ENCODE peak calls at places on chromosomes 3 and 15, in nine cellular contexts. Y, U, W, L, F, A, J, S and K are unnamed samples.

GRCh38 chr3:171309906-171310359 is 150.3 kb downstream of the TNIK start:
- DNase-seq in A (no peak), U (peak; percentile 70), W (peak; percentile 75), L (no peak), S (no peak), F (peak; percentile 84), Y (no peak), J (no peak), K (no peak)

GRCh38 chr3:161818106-161818505 is 321.5 kb downstream of the OTOL1 start:
- DNase-seq in A (no peak), L (no peak), Y (no peak), S (no peak), W (no peak), U (no peak), J (no peak), F (no peak), K (no peak)

GRCh38 chr3:17894434-17895060 is 152.1 kb upstream of the TBC1D5 start:
- DNase-seq in A (peak; percentile 51), S (no peak), W (peak; percentile 53), F (peak; percentile 62), J (peak; percentile 76), Y (peak; percentile 2), U (peak; percentile 75), L (peak; percentile 47), K (no peak)

GRCh38 chr15:88646951-88647350 is 8.1 kb downstream of the ISG20 start:
- DNase-seq in J (no peak), S (no peak), W (no peak), L (no peak), A (no peak), U (no peak), F (no peak), Y (no peak), K (no peak)

GRCh38 chr3:5133239-5133638 is 11.1 kb downstream of the ARL8B start:
- DNase-seq in J (no peak), L (no peak), S (no peak), W (no peak), A (no peak), U (no peak), Y (no peak), F (no peak), K (no peak)

GRCh38 chr3:42700366-42701288 is 2.0 kb downstream of the HHATL start:
- DNase-seq in Y (no peak), F (no peak), A (no peak), L (no peak), J (no peak), S (no peak), U (no peak), W (no peak), K (no peak)

GRCh38 chr3:187041362-187042061 is 97.8 kb downstream of the RPL39L start:
- DNase-seq in Y (no peak), U (no peak), F (peak; percentile 9), S (no peak), J (no peak), A (no peak), W (peak; percentile 42), L (no peak), K (no peak)

GRCh38 chr3:45635475-45636256 is 41.1 kb downstream of the LIMD1 start:
- DNase-seq in F (peak; percentile 83), L (peak; percentile 47), A (no peak), J (peak; percentile 94), Y (no peak), U (peak; percentile 85), W (peak; percentile 94), S (no peak), K (no peak)

GRCh38 chr3:155871746-155872158 is 1.3 kb downstream of the GMPS start:
- DNase-seq in L (no peak), U (no peak), F (peak; percentile 43), S (no peak), Y (peak; percentile 23), J (no peak), A (no peak), W (no peak), K (no peak)

GRCh38 chr15:52790166-52790708 is at the start of gene ONECUT1:
- DNase-seq in W (peak; percentile 59), J (peak; percentile 79), U (peak; percentile 50), L (no peak), F (no peak), S (no peak), Y (peak; percentile 63), A (peak; percentile 85), K (no peak)

GRCh38 chr3:63662500-63662899 is 10.0 kb downstream of the SNTN start:
- DNase-seq in L (no peak), U (no peak), S (no peak), Y (no peak), F (peak; percentile 44), J (peak; percentile 66), A (no peak), W (peak; percentile 19), K (no peak)

GRCh38 chr15:26095710-26096330 is 232.7 kb upstream of the ATP10A start:
- DNase-seq in Y (no peak), U (no peak), L (no peak), A (peak; percentile 29), F (no peak), W (no peak), J (peak; percentile 86), S (no peak), K (no peak)

GRCh38 chr15:88465633-88466219 is 1.5 kb downstream of the MRPL46 start:
- DNase-seq in U (peak; percentile 73), F (peak; percentile 81), L (no peak), S (no peak), Y (no peak), A (no peak), W (peak; percentile 77), J (no peak), K (peak; percentile 53)

GRCh38 chr15:47066386-47066785 is 650.9 kb upstream of the SEMA6D start:
- DNase-seq in J (no peak), W (no peak), A (no peak), L (no peak), F (no peak), U (peak; percentile 0), Y (no peak), S (no peak), K (no peak)

GRCh38 chr3:161250116-161250515 is 29.0 kb downstream of the NMD3 start:
- DNase-seq in A (no peak), J (no peak), U (no peak), S (no peak), W (no peak), F (no peak), Y (no peak), L (no peak), K (no peak)

GRCh38 chr3:146256851-146257486 is 6.1 kb upstream of the PLSCR4 start:
- DNase-seq in A (no peak), U (peak; percentile 19), L (peak; percentile 33), F (no peak), S (no peak), Y (no peak), W (peak; percentile 59), J (peak; percentile 77), K (no peak)

GRCh38 chr15:55420171-55420871 is 12.0 kb downstream of the PIERCE2 start:
- DNase-seq in W (no peak), F (no peak), S (no peak), L (no peak), J (no peak), A (no peak), U (no peak), Y (no peak), K (no peak)

GRCh38 chr3:150106752-150107428 is 136.2 kb upstream of the PFN2 start:
- DNase-seq in J (no peak), A (peak; percentile 48), W (peak; percentile 99), Y (peak; percentile 26), F (peak; percentile 22), S (no peak), L (no peak), U (peak; percentile 46), K (no peak)

GRCh38 chr3:192833177-192833890 is 84.3 kb downstream of the MB21D2 start:
- DNase-seq in U (peak; percentile 84), F (peak; percentile 69), A (no peak), Y (no peak), W (peak; percentile 80), L (no peak), S (no peak), J (no peak), K (no peak)

GRCh38 chr3:185176756-185177359 is 24.0 kb upstream of the C3orf70 start:
- DNase-seq in S (no peak), J (peak; percentile 68), A (peak; percentile 57), W (peak; percentile 51), U (peak; percentile 48), L (no peak), F (peak; percentile 27), Y (peak; percentile 51), K (no peak)

GRCh38 chr3:38632989-38633388 is 16.5 kb downstream of the SCN5A start:
- DNase-seq in U (no peak), A (no peak), J (no peak), Y (no peak), S (no peak), W (no peak), L (no peak), F (no peak), K (no peak)

GRCh38 chr3:197465996-197466549 is 89.7 kb downstream of the BDH1 start:
- DNase-seq in Y (no peak), J (no peak), L (no peak), F (peak; percentile 59), U (peak; percentile 81), W (peak; percentile 69), A (no peak), S (no peak), K (no peak)

GRCh38 chr3:128415773-128416577 is 50.7 kb downstream of the DNAJB8 start:
- DNase-seq in L (no peak), J (no peak), W (no peak), U (no peak), Y (no peak), A (no peak), F (no peak), S (no peak), K (no peak)

GRCh38 chr3:194575484-194576210 is 57.6 kb downstream of the TMEM44 start:
- DNase-seq in J (peak; percentile 52), L (no peak), Y (no peak), W (peak; percentile 74), F (peak; percentile 71), U (peak; percentile 92), A (no peak), S (no peak), K (no peak)